ENCODE peak calls at places on chromosomes 11 and 22, in five cellular contexts. D is fibroblast of lung; N is IMR-90; P is CD4-positive, alpha-beta T cell; J is mucosa of descending colon. Q is an unnamed sample.

GRCh38 chr11:87437844-87438223 is 400.1 kb downstream of the TMEM135 start:
- DNase-seq in P (no peak), J (no peak), D (no peak), N (peak), Q (no peak)

GRCh38 chr11:107719557-107720304 is 7.9 kb upstream of the SLN start:
- DNase-seq in D (no peak), P (no peak), N (no peak), J (no peak), Q (no peak)

GRCh38 chr22:48357196-48357595 is 1470.5 kb downstream of the BRD1 start:
- DNase-seq in N (no peak), P (no peak), D (no peak), J (no peak), Q (no peak)

GRCh38 chr11:104841185-104841584 is 57.1 kb downstream of the CASP12 start:
- DNase-seq in N (no peak), D (no peak), J (no peak), P (no peak), Q (no peak)

GRCh38 chr11:125372088-125372487 is 124.0 kb downstream of the FEZ1 start:
- DNase-seq in J (no peak), D (no peak), P (no peak), N (no peak), Q (no peak)

GRCh38 chr11:17413414-17414316 is 25.2 kb upstream of the KCNJ11 start:
- DNase-seq in J (peak), N (no peak), P (no peak), D (no peak), Q (no peak)

GRCh38 chr11:47020793-47021624 is 84.4 kb downstream of the CSTPP1 start:
- DNase-seq in D (peak), P (no peak), N (peak), J (no peak), Q (no peak)

GRCh38 chr22:40728731-40729189 is 49.5 kb downstream of the MCHR1 start:
- DNase-seq in N (no peak), J (peak), P (peak), D (peak), Q (no peak)

GRCh38 chr11:5631969-5632635 is 7.3 kb downstream of the TRIM34 start:
- DNase-seq in N (no peak), J (no peak), P (no peak), D (no peak), Q (no peak)

GRCh38 chr11:118623291-118623655 is 15.9 kb downstream of the PHLDB1 start:
- DNase-seq in N (peak), J (no peak), P (no peak), D (no peak), Q (no peak)

GRCh38 chr11:65420506-65421203 is 1.9 kb upstream of the NEAT1 start:
- DNase-seq in P (no peak), N (no peak), D (no peak), J (no peak), Q (no peak)

GRCh38 chr22:41021039-41021654 is 70.0 kb downstream of the RBX1 start:
- DNase-seq in P (no peak), N (no peak), J (peak), D (no peak), Q (no peak)

GRCh38 chr11:70854891-70855556 is 397.4 kb downstream of the SHANK2 start:
- DNase-seq in N (no peak), J (no peak), D (no peak), P (no peak), Q (no peak)

GRCh38 chr11:84887055-84887629 is 740.0 kb downstream of the DLG2 start:
- DNase-seq in N (no peak), P (no peak), D (no peak), J (no peak), Q (no peak)

GRCh38 chr22:49964493-49965290 is 4.1 kb downstream of the PIM3 start:
- DNase-seq in J (peak), N (no peak), P (no peak), D (no peak), Q (no peak)

GRCh38 chr11:58059011-58059358 is 28.2 kb downstream of the OR6Q1 start:
- DNase-seq in N (peak), J (no peak), D (peak), P (no peak), Q (no peak)

GRCh38 chr11:83156150-83156995 is 558 bp upstream of the PCF11 start:
- DNase-seq in D (peak), N (peak), P (peak), J (no peak), Q (peak)

GRCh38 chr11:112290462-112290894 is 29.8 kb upstream of the PLET1 start:
- DNase-seq in J (no peak), D (peak), P (no peak), N (no peak), Q (no peak)

GRCh38 chr11:36361901-36362391 is 65.9 kb downstream of the PRR5L start:
- DNase-seq in N (peak), D (peak), J (no peak), P (no peak), Q (no peak)

GRCh38 chr11:133966147-133966546 is 9.4 kb upstream of the IGSF9B start:
- DNase-seq in P (no peak), N (no peak), D (no peak), J (no peak), Q (no peak)

GRCh38 chr11:124891390-124891861 is 6.2 kb downstream of the ROBO4 start:
- DNase-seq in N (no peak), J (no peak), P (no peak), D (no peak), Q (no peak)

GRCh38 chr11:31141804-31142203 is 227.7 kb downstream of the DCDC1 start:
- DNase-seq in N (no peak), D (peak), J (no peak), P (no peak), Q (no peak)

GRCh38 chr11:21105196-21105917 is 436.0 kb downstream of the NELL1 start:
- DNase-seq in D (no peak), J (no peak), N (no peak), P (no peak), Q (no peak)

GRCh38 chr22:30178180-30179126 is 68.1 kb downstream of the LIF start:
- DNase-seq in P (peak), J (no peak), N (no peak), D (no peak), Q (no peak)

GRCh38 chr11:111944139-111944538 is 7.0 kb downstream of the DIXDC1 start:
- DNase-seq in J (no peak), D (peak), N (peak), P (no peak), Q (no peak)

GRCh38 chr11:29018631-29019030 is 910.4 kb downstream of the METTL15 start:
- DNase-seq in D (peak), P (no peak), J (no peak), N (peak), Q (no peak)

GRCh38 chr11:90855531-90855930 is 632.7 kb upstream of the CHORDC1 start:
- DNase-seq in J (no peak), P (no peak), N (no peak), D (no peak), Q (no peak)

GRCh38 chr11:83764643-83765042 is 478.5 kb upstream of the CCDC90B start:
- DNase-seq in J (no peak), P (no peak), D (no peak), N (no peak), Q (no peak)

GRCh38 chr11:94751216-94751612 is 16.9 kb upstream of the AMOTL1 start:
- DNase-seq in N (no peak), D (no peak), J (no peak), P (no peak), Q (no peak)

GRCh38 chr11:100562102-100562501 is 125.0 kb upstream of the ARHGAP42 start:
- DNase-seq in P (no peak), D (peak), N (peak), J (no peak), Q (no peak)

GRCh38 chr22:23183107-23183698 is 2.9 kb downstream of the BCR start:
- DNase-seq in P (no peak), D (peak), J (peak), N (peak), Q (no peak)

GRCh38 chr22:22015631-22016030 is 33.0 kb upstream of the TOP3B start:
- DNase-seq in P (no peak), D (no peak), N (no peak), J (no peak), Q (no peak)

GRCh38 chr22:35782504-35782903 is 64.8 kb downstream of the APOL5 start:
- DNase-seq in P (no peak), J (no peak), D (no peak), N (no peak), Q (no peak)

GRCh38 chr11:86738615-86739014 is 61.7 kb upstream of the PRSS23 start:
- DNase-seq in N (no peak), D (no peak), J (no peak), P (no peak), Q (no peak)

GRCh38 chr11:7578276-7578955 is 64.6 kb downstream of the PPFIBP2 start:
- DNase-seq in N (no peak), D (no peak), J (no peak), P (no peak), Q (no peak)

GRCh38 chr22:49354516-49355205 is 473.0 kb downstream of the BRD1 start:
- DNase-seq in D (no peak), P (no peak), J (no peak), N (no peak), Q (peak)

GRCh38 chr11:86576946-86577624 is 95.3 kb downstream of the ME3 start:
- DNase-seq in N (no peak), J (no peak), P (no peak), D (no peak), Q (no peak)

GRCh38 chr22:41596776-41597634 is 7.4 kb upstream of the PMM1 start:
- DNase-seq in D (peak), N (peak), J (peak), P (peak), Q (no peak)

GRCh38 chr22:24429411-24430365 is 2.3 kb downstream of the ADORA2A start:
- DNase-seq in D (no peak), J (no peak), P (peak), N (peak), Q (no peak)

GRCh38 chr22:41636467-41636866 is 15.4 kb downstream of the XRCC6 start:
- DNase-seq in J (no peak), N (peak), D (peak), P (no peak), Q (no peak)

GRCh38 chr11:61768376-61769076 is 16.1 kb downstream of the MYRF start:
- DNase-seq in J (no peak), P (no peak), D (no peak), N (no peak), Q (no peak)

GRCh38 chr11:61771195-61771894 is 18.9 kb downstream of the MYRF start:
- DNase-seq in P (no peak), J (no peak), N (no peak), D (no peak), Q (no peak)

GRCh38 chr11:61769946-61770683 is 17.7 kb downstream of the MYRF start:
- DNase-seq in P (no peak), J (no peak), N (no peak), D (no peak), Q (no peak)

GRCh38 chr11:61771995-61772455 is 19.6 kb downstream of the MYRF start:
- DNase-seq in J (no peak), N (no peak), P (no peak), D (no peak), Q (no peak)

DNA sequence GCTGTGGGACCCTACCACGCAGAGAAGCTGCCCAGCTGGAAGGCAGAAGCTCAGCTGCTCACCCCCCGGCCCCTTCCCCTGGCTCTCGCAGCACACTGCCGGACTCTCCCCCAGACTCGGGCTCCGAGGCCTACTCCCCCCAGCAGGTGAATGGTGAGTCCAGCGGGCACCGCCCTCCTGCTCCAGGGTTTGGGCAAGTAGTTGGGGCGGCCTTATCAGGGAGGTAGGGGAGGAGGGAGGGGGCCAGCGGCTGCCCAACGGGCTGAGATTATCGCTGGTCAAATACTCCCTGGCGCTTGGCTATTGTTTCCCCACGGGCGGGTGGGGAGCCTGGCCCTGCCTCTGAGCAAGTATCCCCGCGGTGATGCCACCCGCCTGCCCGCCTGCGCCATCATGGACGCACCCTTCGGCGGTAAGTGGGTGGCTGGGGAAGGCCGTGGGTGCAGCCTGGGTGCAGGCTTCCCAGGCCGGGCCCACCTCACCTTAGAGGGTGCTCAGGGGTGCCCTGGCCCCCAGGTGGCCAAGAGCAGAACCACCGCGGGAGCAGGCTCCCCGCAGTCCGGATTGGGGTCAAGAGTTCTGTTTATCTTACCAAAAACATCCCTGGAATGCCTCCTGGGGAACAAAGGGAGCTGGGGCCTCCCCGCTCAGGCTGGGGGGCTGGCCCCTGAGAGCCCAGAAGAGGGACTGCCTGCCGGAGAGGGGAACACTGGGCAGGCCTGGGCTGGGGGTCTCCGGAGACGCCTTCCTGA is 16.9 kb downstream of the MYRF start:
- DNase-seq in N (peak), P (no peak), D (peak), J (no peak), Q (no peak)
- TF ChIP-seq CTCF in N (peak), P (no peak), D (peak), J (no peak), Q (peak)

GRCh38 chr11:64355078-64355940 is 3.7 kb upstream of the RPS6KA4 start:
- DNase-seq in J (peak), D (peak), N (peak), P (peak), Q (no peak)
- TF ChIP-seq CTCF in J (peak), D (peak), N (peak), P (no peak), Q (peak)

GRCh38 chr11:62787005-62787759 is at the start of gene TMEM179B:
- DNase-seq in J (peak), N (peak), P (peak), D (peak), Q (peak)
- TF ChIP-seq CTCF in J (peak), N (peak), P (no peak), D (peak), Q (peak)

GRCh38 chr11:66920978-66921784 is 37.0 kb downstream of the PC start:
- DNase-seq in P (no peak), D (no peak), J (no peak), N (no peak), Q (no peak)

GRCh38 chr11:66915866-66916265 is 42.3 kb downstream of the PC start:
- DNase-seq in N (no peak), P (no peak), D (no peak), J (peak), Q (no peak)

GRCh38 chr11:66918751-66919150 is 39.4 kb downstream of the PC start:
- DNase-seq in N (no peak), D (no peak), J (no peak), P (no peak), Q (no peak)

GRCh38 chr11:66924272-66924671 is 33.9 kb downstream of the PC start:
- DNase-seq in P (no peak), N (no peak), D (no peak), J (no peak), Q (no peak)

DNA sequence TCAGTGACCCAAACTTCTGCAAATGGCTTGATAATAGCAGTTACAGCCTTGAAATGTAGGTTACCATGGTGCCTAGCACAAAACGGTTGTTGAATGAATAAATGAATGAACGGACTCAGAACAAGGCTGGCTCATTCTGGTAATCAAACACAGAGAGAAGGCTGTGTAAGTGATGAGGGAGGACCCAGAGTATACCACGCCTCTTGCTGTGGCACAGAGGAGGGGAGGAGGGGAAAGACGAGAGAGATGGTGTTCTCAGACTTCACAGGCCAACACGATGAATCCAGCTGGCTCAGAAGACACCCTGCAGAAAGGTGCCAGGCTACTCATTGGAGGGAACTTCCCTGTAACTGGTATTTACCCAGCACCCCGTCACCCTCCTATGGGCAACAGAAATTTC is 38.2 kb downstream of the PC start:
- DNase-seq in N (no peak), J (no peak), D (no peak), P (no peak), Q (no peak)
- TF ChIP-seq CTCF in N (no peak), J (no peak), D (no peak), P (no peak), Q (no peak)

GRCh38 chr11:34464591-34465036 is 25.9 kb downstream of the CAT start:
- DNase-seq in J (no peak), D (no peak), N (no peak), P (no peak), Q (no peak)

GRCh38 chr11:34473603-34474169 is 35.0 kb downstream of the CAT start:
- DNase-seq in P (no peak), N (no peak), D (no peak), J (no peak), Q (no peak)

GRCh38 chr11:34466802-34467488 is 28.2 kb downstream of the CAT start:
- DNase-seq in P (no peak), N (no peak), J (no peak), D (peak), Q (no peak)

DNA sequence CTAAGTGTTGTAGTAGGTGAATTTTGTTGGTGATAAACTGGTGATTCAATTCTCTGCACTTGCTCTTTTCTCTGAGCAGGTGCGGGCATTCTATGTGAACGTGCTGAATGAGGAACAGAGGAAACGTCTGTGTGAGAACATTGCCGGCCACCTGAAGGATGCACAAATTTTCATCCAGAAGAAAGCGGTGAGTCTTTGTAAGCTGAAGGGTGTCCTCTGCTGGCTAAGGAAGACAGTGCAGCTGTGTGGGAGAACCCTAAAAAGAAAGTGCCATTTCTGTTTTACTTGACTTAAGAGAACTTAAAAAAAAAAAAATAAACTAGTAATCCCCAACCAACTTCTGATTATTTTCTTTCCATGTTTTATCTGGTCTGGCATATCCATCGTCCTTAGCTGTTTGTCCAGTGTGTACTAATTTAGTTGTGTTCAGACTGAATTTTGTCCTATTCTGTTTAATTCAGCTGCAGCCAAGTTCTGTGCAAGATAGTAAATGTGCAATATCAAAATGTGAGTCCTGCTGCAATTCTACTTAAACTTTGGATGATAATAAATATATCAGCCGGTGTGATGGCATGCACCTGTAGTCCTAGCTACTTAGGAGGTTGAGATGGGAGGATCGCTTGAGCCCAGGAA is 29.6 kb downstream of the CAT start:
- DNase-seq in N (peak), D (peak), P (peak), J (peak), Q (no peak)
- TF ChIP-seq CTCF in N (peak), D (peak), P (peak), J (peak), Q (peak)

GRCh38 chr11:120335928-120336640 is at the start of gene ARHGEF12:
- DNase-seq in P (peak), J (peak), D (peak), N (peak), Q (peak)
- TF ChIP-seq CTCF in P (no peak), J (no peak), D (peak), N (peak), Q (peak)

Q was measured in type B pancreatic cell.